ENCODE peak calls at places on chromosomes 12 and 14, in four cellular contexts. One of them, this sample, is unnamed.

GRCh38 chr14:45810152-45810872 is 557.3 kb upstream of the MIS18BP1 start:
- DNase-seq in fibroblast of lung: no peak
- DNase-seq in cardiac muscle cell: peak; percentile 35
- DNase-seq in hepatocyte: peak; percentile 23
- DNase-seq in this sample: no peak

GRCh38 chr14:88541324-88541723 is 13.5 kb downstream of the PTPN21 start:
- DNase-seq in fibroblast of lung: no peak
- DNase-seq in cardiac muscle cell: no peak
- DNase-seq in hepatocyte: no peak
- DNase-seq in this sample: no peak

GRCh38 chr12:45849289-45849688 is 119.8 kb downstream of the ARID2 start:
- DNase-seq in fibroblast of lung: no peak
- DNase-seq in cardiac muscle cell: no peak
- DNase-seq in hepatocyte: no peak
- DNase-seq in this sample: no peak

GRCh38 chr14:20469890-20470858 is 968 bp downstream of the PNP start:
- DNase-seq in fibroblast of lung: peak; percentile 68
- DNase-seq in cardiac muscle cell: peak; percentile 15
- DNase-seq in hepatocyte: peak; percentile 46
- DNase-seq in this sample: peak; percentile 53

GRCh38 chr14:73293782-73294781 is 56.8 kb downstream of the PAPLN start:
- DNase-seq in fibroblast of lung: peak; percentile 22
- DNase-seq in cardiac muscle cell: no peak
- DNase-seq in hepatocyte: no peak
- DNase-seq in this sample: no peak

GRCh38 chr12:87793134-87793533 is 236.1 kb downstream of the C12orf50 start:
- DNase-seq in fibroblast of lung: peak; percentile 84
- DNase-seq in cardiac muscle cell: no peak
- DNase-seq in hepatocyte: no peak
- DNase-seq in this sample: no peak

GRCh38 chr14:54366726-54367707 is 29.8 kb upstream of the CDKN3 start:
- DNase-seq in fibroblast of lung: peak; percentile 68
- DNase-seq in cardiac muscle cell: peak; percentile 75
- DNase-seq in hepatocyte: peak; percentile 80
- DNase-seq in this sample: no peak

GRCh38 chr12:93689076-93689834 is 12.1 kb downstream of the CRADD start:
- DNase-seq in fibroblast of lung: no peak
- DNase-seq in cardiac muscle cell: no peak
- DNase-seq in hepatocyte: peak; percentile 16
- DNase-seq in this sample: no peak

GRCh38 chr14:36771256-36771655 is 109.6 kb downstream of the PAX9 start:
- DNase-seq in fibroblast of lung: no peak
- DNase-seq in cardiac muscle cell: no peak
- DNase-seq in hepatocyte: peak; percentile 23
- DNase-seq in this sample: no peak

GRCh38 chr14:49620182-49621113 is at the start of the genes MGAT2 and RPL36AL:
- DNase-seq in fibroblast of lung: peak; percentile 99
- DNase-seq in cardiac muscle cell: peak; percentile 97
- DNase-seq in hepatocyte: peak; percentile 98
- DNase-seq in this sample: peak; percentile 97

GRCh38 chr14:83867871-83868270 is 1662.1 kb upstream of the FLRT2 start:
- DNase-seq in fibroblast of lung: no peak
- DNase-seq in cardiac muscle cell: peak; percentile 1
- DNase-seq in hepatocyte: peak; percentile 4
- DNase-seq in this sample: no peak

GRCh38 chr14:65206448-65207096 is 104.3 kb upstream of the MAX start:
- DNase-seq in fibroblast of lung: peak; percentile 86
- DNase-seq in cardiac muscle cell: no peak
- DNase-seq in hepatocyte: no peak
- DNase-seq in this sample: no peak

DNA sequence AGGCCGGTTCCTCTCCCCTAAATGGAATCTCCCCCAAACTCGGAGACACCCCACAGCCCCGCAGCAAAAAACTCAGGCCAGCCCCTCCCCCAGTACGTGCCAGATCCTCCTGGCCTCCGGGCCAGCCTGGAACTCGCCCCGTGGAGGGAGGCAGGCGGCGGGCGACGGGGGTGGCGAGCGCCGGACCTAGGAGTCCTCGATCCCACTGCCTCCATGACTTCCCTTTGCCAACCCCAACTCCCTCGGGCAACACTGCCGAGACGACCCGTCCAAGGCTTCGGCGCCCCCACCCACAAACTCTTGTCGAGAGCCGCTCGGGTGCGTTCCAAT is 402 bp downstream of the ADCY6 start:
- DNase-seq in fibroblast of lung: no peak
- DNase-seq in cardiac muscle cell: no peak
- DNase-seq in hepatocyte: no peak
- DNase-seq in this sample: no peak
- H3K4me1 ChIP-seq in fibroblast of lung: peaks cover 6% of the 10 kb centered on the region
- H3K4me1 ChIP-seq in cardiac muscle cell: peaks cover 18% of the 10 kb centered on the region
- H3K4me1 ChIP-seq in hepatocyte: peaks cover 22% of the 10 kb centered on the region
- H3K4me1 ChIP-seq in this sample: peaks cover 55% of the 10 kb centered on the region

GRCh38 chr12:56150563-56150962 is 1.8 kb upstream of the MYL6B start:
- DNase-seq in fibroblast of lung: peak; percentile 24
- DNase-seq in cardiac muscle cell: no peak
- DNase-seq in hepatocyte: no peak
- DNase-seq in this sample: no peak
- H3K4me3 ChIP-seq in fibroblast of lung: no peak overlapping the region
- H3K4me3 ChIP-seq in cardiac muscle cell: no peak overlapping the region
- H3K4me3 ChIP-seq in hepatocyte: no peak overlapping the region
- H3K4me3 ChIP-seq in this sample: no peak overlapping the region

DNA sequence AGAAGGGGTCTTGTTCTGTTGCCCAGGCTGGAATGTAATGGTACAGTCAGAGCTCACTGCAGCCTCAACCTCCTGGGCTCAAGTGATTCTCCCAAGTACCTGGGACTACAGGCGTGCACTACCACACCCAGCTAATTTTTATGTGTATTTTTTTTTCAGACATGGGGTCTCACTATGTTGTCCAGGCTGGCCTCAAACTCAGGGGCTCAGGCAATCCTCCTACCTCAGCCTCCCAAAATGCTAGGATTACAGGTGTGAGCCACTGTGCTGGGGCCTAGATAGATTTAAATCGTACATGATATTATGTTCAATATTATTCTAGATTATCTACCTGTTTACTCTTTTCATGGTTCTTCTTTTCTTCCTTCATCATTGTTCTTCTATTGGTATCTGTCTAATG is 61.5 kb downstream of the IFT81 start:
- DNase-seq in fibroblast of lung: no peak
- DNase-seq in cardiac muscle cell: no peak
- DNase-seq in hepatocyte: no peak
- DNase-seq in this sample: no peak
- H3K27ac ChIP-seq in fibroblast of lung: no peak overlapping the region
- H3K27ac ChIP-seq in cardiac muscle cell: no peak overlapping the region
- H3K27ac ChIP-seq in hepatocyte: no peak overlapping the region
- H3K27ac ChIP-seq in this sample: no peak overlapping the region

GRCh38 chr12:55636853-55637252 is at the start of gene OR10P1:
- DNase-seq in fibroblast of lung: no peak
- DNase-seq in cardiac muscle cell: no peak
- DNase-seq in hepatocyte: no peak
- DNase-seq in this sample: no peak
- H3K4me1 ChIP-seq in fibroblast of lung: no peaks in the 10 kb centered on the region
- H3K4me1 ChIP-seq in cardiac muscle cell: peaks cover 6% of the 10 kb centered on the region
- H3K4me1 ChIP-seq in hepatocyte: no peaks in the 10 kb centered on the region
- H3K4me1 ChIP-seq in this sample: no peaks in the 10 kb centered on the region

GRCh38 chr14:62364161-62364560 is 601.9 kb downstream of the SNAPC1 start:
- DNase-seq in fibroblast of lung: peak; percentile 64
- DNase-seq in cardiac muscle cell: no peak
- DNase-seq in hepatocyte: no peak
- DNase-seq in this sample: no peak
- H3K4me3 ChIP-seq in fibroblast of lung: no peak overlapping the region
- H3K4me3 ChIP-seq in cardiac muscle cell: no peak overlapping the region
- H3K4me3 ChIP-seq in hepatocyte: no peak overlapping the region
- H3K4me3 ChIP-seq in this sample: no peak overlapping the region

GRCh38 chr12:52052471-52053186 is 1.4 kb downstream of the NR4A1 start:
- DNase-seq in fibroblast of lung: no peak
- DNase-seq in cardiac muscle cell: no peak
- DNase-seq in hepatocyte: peak; percentile 21
- DNase-seq in this sample: no peak
- H3K27ac ChIP-seq in fibroblast of lung: peak overlapping the region; percentile 80
- H3K27ac ChIP-seq in cardiac muscle cell: no peak overlapping the region
- H3K27ac ChIP-seq in hepatocyte: peak overlapping the region; percentile 88
- H3K27ac ChIP-seq in this sample: peak overlapping the region; percentile 100

GRCh38 chr12:132508860-132509732 is 19.1 kb downstream of the FBRSL1 start:
- DNase-seq in fibroblast of lung: no peak
- DNase-seq in cardiac muscle cell: no peak
- DNase-seq in hepatocyte: no peak
- DNase-seq in this sample: no peak
- H3K4me1 ChIP-seq in fibroblast of lung: peaks cover 3% of the 10 kb centered on the region
- H3K4me1 ChIP-seq in cardiac muscle cell: peaks cover 20% of the 10 kb centered on the region
- H3K4me1 ChIP-seq in hepatocyte: peaks cover 28% of the 10 kb centered on the region
- H3K4me1 ChIP-seq in this sample: peaks cover 39% of the 10 kb centered on the region

GRCh38 chr12:47705571-47706425 is at the start of gene RPAP3:
- DNase-seq in fibroblast of lung: peak; percentile 91
- DNase-seq in cardiac muscle cell: peak; percentile 97
- DNase-seq in hepatocyte: peak; percentile 98
- DNase-seq in this sample: peak; percentile 98
- H3K4me3 ChIP-seq in fibroblast of lung: peak within 1 kb of the TSS; percentile 66
- H3K4me3 ChIP-seq in cardiac muscle cell: peak within 1 kb of the TSS; percentile 82
- H3K4me3 ChIP-seq in hepatocyte: peak within 1 kb of the TSS; percentile 72
- H3K4me3 ChIP-seq in this sample: peak within 1 kb of the TSS; percentile 90

DNA sequence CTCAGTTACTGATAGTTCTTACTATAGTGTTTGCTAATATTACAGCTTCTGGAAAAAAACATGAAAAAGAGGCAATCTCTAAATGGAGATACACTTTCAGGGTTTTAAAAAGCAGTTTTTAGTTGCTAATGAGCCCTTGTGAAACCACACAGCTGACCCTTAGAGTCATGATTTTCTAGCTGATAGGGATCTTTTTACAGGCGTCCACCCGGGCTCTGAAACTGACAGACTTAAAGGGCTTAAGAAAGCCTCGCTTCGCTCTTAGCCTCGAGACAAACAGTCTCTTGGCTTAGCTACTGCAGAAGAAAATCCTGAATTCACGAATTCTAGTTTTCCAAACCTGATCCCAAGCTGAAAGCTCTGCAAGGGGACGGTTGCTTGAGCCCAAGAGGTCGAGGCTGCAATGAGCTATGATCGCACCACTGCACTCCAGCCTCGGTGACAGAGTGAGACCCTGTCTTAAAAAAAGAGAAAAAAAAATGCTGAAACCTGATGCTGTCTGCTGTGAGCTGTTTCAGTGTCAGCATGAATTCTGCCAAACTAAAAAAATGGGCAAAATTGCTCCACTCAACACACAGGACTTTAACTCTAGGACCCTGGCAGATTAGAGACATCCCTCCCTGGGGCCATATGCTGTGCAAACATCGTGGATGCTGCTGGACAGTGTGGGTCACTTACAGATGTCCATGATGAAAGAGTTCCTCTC is 3.0 kb upstream of the HPD start:
- DNase-seq in fibroblast of lung: peak; percentile 39
- DNase-seq in cardiac muscle cell: no peak
- DNase-seq in hepatocyte: peak; percentile 52
- DNase-seq in this sample: no peak
- H3K27ac ChIP-seq in fibroblast of lung: no peak overlapping the region
- H3K27ac ChIP-seq in cardiac muscle cell: peak overlapping the region; percentile 60
- H3K27ac ChIP-seq in hepatocyte: peak overlapping the region; percentile 65
- H3K27ac ChIP-seq in this sample: peak overlapping the region; percentile 55

GRCh38 chr12:57940915-57941164 is 527 bp upstream of the ATP23 start:
- DNase-seq in fibroblast of lung: no peak
- DNase-seq in cardiac muscle cell: no peak
- DNase-seq in hepatocyte: peak; percentile 6
- DNase-seq in this sample: no peak

GRCh38 chr12:57944313-57945023 is 3.1 kb downstream of the ATP23 start:
- DNase-seq in fibroblast of lung: no peak
- DNase-seq in cardiac muscle cell: no peak
- DNase-seq in hepatocyte: no peak
- DNase-seq in this sample: no peak

GRCh38 chr12:57941165-57941894 is at the start of gene ATP23:
- DNase-seq in fibroblast of lung: peak; percentile 86
- DNase-seq in cardiac muscle cell: peak; percentile 94
- DNase-seq in hepatocyte: peak; percentile 95
- DNase-seq in this sample: peak; percentile 94

GRCh38 chr12:57940052-57940914 is 1.1 kb upstream of the ATP23 start:
- DNase-seq in fibroblast of lung: no peak
- DNase-seq in cardiac muscle cell: no peak
- DNase-seq in hepatocyte: no peak
- DNase-seq in this sample: no peak

GRCh38 chr12:57943438-57944080 is 2.2 kb downstream of the ATP23 start:
- DNase-seq in fibroblast of lung: no peak
- DNase-seq in cardiac muscle cell: no peak
- DNase-seq in hepatocyte: no peak
- DNase-seq in this sample: no peak
- H3K4me1 ChIP-seq in fibroblast of lung: peaks cover 4% of the 10 kb centered on the region
- H3K4me1 ChIP-seq in cardiac muscle cell: no peaks in the 10 kb centered on the region
- H3K4me1 ChIP-seq in hepatocyte: peaks cover 5% of the 10 kb centered on the region
- H3K4me1 ChIP-seq in this sample: peaks cover 17% of the 10 kb centered on the region